ENCODE peak calls at places on chromosome 16, in four cellular contexts. O is cardiac muscle cell, U is thoracic aorta, I is mesendoderm. V is an unnamed sample.
A peak's percentile ranks its signal among the peaks of the same experiment; 100 is the strongest.

GRCh38 chr16:30065943-30066881 is 652 bp downstream of the ALDOA start:
- DNase-seq in O (peak; percentile 72), U (no peak), I (peak; percentile 54), V (no peak)

GRCh38 chr16:84724619-84725307 is 25.0 kb downstream of the USP10 start:
- DNase-seq in O (no peak), U (no peak), I (no peak), V (peak; percentile 35)

GRCh38 chr16:57732011-57732410 is 3.6 kb upstream of the KATNB1 start:
- DNase-seq in O (peak; percentile 69), U (no peak), I (no peak), V (no peak)

GRCh38 chr16:74521691-74522090 is 85.2 kb downstream of the GLG1 start:
- DNase-seq in O (peak; percentile 49), U (no peak), I (peak; percentile 32), V (no peak)

GRCh38 chr16:15990902-15991301 is 41.5 kb downstream of the ABCC1 start:
- DNase-seq in O (no peak), U (no peak), I (no peak), V (no peak)

GRCh38 chr16:8571061-8571596 is 19.2 kb downstream of the TMEM114 start:
- DNase-seq in O (peak; percentile 69), U (no peak), I (peak; percentile 59), V (no peak)

GRCh38 chr16:11800385-11800718 is 3.3 kb upstream of the ZC3H7A start:
- DNase-seq in O (no peak), U (no peak), I (no peak), V (no peak)

GRCh38 chr16:72256398-72257048 is 84.6 kb upstream of the PMFBP1 start:
- DNase-seq in O (peak; percentile 67), U (no peak), I (no peak), V (no peak)

GRCh38 chr16:14172200-14172805 is 101.2 kb downstream of the MRTFB start:
- DNase-seq in O (peak; percentile 74), U (no peak), I (no peak), V (no peak)

GRCh38 chr16:30113031-30113710 is at the start of gene GDPD3:
- DNase-seq in O (no peak), U (no peak), I (no peak), V (no peak)

GRCh38 chr16:60142991-60143705 is 1409.0 kb upstream of the GOT2 start:
- DNase-seq in O (no peak), U (no peak), I (peak; percentile 83), V (no peak)

GRCh38 chr16:15609286-15609649 is 33.7 kb downstream of the MARF1 start:
- DNase-seq in O (peak; percentile 18), U (no peak), I (no peak), V (no peak)

GRCh38 chr16:55372792-55373488 is 48.9 kb downstream of the IRX6 start:
- DNase-seq in O (no peak), U (no peak), I (no peak), V (no peak)

GRCh38 chr16:74563828-74564263 is 43.1 kb downstream of the GLG1 start:
- DNase-seq in O (peak; percentile 50), U (peak; percentile 4), I (peak; percentile 25), V (no peak)

GRCh38 chr16:83733301-83733700 is 74.5 kb upstream of the HSBP1 start:
- DNase-seq in O (peak; percentile 5), U (no peak), I (no peak), V (no peak)

GRCh38 chr16:69889295-69889964 is 61.7 kb upstream of the CLEC18A start:
- DNase-seq in O (no peak), U (no peak), I (peak; percentile 39), V (no peak)

GRCh38 chr16:85602831-85603755 is 10.0 kb upstream of the GSE1 start:
- DNase-seq in O (no peak), U (no peak), I (no peak), V (no peak)

GRCh38 chr16:4511441-4512082 is 27.0 kb downstream of the CDIP1 start:
- DNase-seq in O (peak; percentile 47), U (no peak), I (peak; percentile 86), V (no peak)

GRCh38 chr16:3536271-3536671 is 35.5 kb downstream of the CLUAP1 start:
- DNase-seq in O (peak; percentile 33), U (no peak), I (no peak), V (no peak)

GRCh38 chr16:67163164-67163902 is 1.2 kb upstream of the HSF4 start:
- DNase-seq in O (peak; percentile 56), U (no peak), I (peak; percentile 60), V (no peak)

GRCh38 chr16:75461575-75461974 is 2.9 kb downstream of the TMEM170A start:
- DNase-seq in O (no peak), U (no peak), I (no peak), V (no peak)

GRCh38 chr16:19410435-19411153 is 7.1 kb upstream of the TMC5 start:
- DNase-seq in O (peak; percentile 6), U (no peak), I (peak; percentile 80), V (no peak)

DNA sequence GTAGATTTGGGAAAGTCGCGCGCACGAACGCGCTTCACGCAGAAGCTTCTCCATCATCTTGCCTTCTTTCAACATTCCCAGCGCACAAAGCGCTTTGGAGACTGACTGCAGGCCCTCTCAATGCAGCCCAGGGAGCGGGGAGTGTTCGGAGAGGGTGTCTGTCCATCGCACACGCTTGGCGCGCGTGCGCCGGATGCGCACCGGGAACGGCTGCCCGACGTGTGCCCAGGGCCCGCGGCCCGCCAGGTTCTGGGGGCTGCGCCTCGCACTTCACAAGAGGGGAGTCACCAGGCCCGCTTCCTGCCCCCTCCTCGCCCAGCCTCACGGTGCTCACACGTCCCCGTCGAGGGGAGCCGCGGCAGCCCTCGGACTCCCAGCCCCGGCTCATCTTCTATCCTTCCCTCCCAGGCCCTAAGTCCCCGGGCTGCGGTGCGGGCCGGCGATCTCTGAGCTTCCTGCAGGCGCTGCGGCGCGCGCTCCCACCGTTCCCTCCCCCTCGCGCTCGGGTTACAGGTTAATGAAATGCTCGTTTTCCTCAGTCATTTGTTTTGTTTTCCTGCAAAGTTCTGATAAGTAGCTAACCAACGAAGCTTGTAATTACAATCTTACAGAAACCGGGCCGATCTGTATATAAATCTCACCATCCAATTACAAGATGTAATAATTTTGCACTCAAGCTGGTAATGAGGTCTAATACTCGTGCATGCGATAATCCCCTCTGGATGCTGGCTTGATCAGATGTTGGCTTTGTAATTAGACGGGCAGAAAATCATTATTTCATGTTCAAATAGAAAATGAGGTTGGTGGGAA is 2.9 kb upstream of the IRX3 start:
- DNase-seq in O (peak; percentile 12), U (no peak), I (peak; percentile 69), V (no peak)
- H3K4me3 ChIP-seq in O (peak overlapping the region; percentile 24), U (no peak overlapping the region), I (no peak overlapping the region), V (no peak overlapping the region)

GRCh38 chr16:31473300-31474052 is 1.5 kb downstream of the TGFB1I1 start:
- DNase-seq in O (no peak), U (no peak), I (no peak), V (no peak)
- H3K4me3 ChIP-seq in O (no peak overlapping the region), U (peak overlapping the region; percentile 100), I (no peak overlapping the region), V (no peak overlapping the region)

GRCh38 chr16:24826096-24826690 is 19.6 kb upstream of the SLC5A11 start:
- DNase-seq in O (no peak), U (no peak), I (no peak), V (no peak)
- H3K4me3 ChIP-seq in O (no peak overlapping the region), U (no peak overlapping the region), I (no peak overlapping the region), V (no peak overlapping the region)

DNA sequence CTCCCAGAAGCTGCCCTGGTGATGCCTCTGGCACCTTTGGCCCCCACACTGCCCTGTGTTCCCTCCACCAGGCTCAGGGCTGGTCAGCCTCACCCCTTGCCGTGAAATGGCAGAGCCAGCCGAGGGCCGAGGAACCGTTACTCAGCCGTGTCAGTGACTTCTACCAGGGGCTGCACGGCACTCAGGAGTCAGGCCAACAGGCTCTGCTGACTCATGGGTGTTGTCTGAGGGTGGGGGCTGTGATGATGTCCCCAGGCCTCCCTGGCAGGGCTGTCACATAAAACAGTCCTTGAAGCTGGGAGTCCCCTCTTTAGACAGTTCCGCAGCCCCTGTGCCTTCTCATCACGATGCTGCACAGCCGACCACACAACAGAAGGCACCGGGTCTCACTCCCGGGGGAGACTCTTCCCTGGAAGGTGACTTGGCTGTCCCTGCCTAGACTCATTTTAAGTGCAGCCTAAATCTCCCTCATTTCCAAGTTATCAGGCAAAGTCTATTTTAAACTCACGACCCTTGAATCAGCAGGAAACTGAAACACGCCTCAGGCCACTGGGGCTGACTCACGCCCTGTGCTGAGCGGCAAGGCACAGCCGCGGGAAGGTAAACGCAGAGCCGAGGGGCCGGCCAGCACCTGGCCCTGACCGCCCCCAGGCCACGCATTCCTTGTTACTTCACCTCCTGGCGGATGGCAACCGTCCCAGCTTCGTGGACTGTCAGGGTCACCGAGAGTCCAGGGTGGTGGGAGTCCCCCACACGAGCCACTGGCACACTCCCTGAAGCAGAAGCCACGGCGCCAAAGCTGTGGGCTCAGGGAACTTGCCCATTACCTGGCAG is 102.6 kb downstream of the ZNF778 start:
- DNase-seq in O (peak; percentile 71), U (peak; percentile 64), I (peak; percentile 83), V (no peak)
- H3K4me3 ChIP-seq in O (no peak overlapping the region), U (peak overlapping the region; percentile 49), I (no peak overlapping the region), V (no peak overlapping the region)

DNA sequence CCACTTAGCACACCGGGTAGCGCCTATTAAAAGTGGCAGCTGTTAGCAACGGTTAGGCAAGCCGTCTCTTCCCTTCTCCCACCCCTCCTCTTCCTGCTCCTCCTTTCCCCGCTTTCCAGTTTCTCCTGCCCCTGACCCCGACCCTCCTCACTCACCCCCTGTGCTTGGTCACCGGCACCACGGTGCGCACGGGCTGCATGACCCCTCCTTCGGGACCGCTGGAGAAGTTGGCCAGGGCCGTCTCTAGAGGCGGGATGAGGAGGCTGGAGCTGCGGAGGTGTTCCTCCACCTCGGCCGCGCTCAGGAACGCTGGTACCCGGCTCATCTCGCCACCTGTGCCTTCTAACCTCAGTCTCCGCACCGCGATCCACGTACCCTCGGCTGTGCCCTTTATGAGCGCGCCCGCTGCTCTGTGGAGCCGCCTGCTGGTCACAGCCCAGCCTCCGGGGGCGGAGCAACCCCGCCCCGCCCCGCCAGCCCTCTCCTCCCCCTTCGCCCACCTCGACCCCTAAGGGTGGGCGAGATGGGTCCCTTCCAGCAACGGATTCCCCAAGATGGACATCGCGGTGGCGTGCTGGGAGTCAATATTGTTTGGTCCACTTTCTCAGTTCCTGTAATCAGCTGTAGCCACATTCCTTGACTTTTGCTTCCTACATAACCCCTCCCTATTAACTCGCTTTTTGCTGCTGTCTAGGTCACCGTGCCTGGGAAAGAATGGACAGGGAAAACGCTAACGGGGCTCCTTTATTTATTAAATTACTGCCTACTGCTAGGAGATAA is at the start of gene CRYM:
- DNase-seq in O (peak; percentile 39), U (no peak), I (peak; percentile 68), V (no peak)
- H3K4me3 ChIP-seq in O (peak within 1 kb of the TSS; percentile 31), U (peak within 1 kb of the TSS; percentile 75), I (peak within 1 kb of the TSS; percentile 9), V (peak within 1 kb of the TSS; percentile 15)

DNA sequence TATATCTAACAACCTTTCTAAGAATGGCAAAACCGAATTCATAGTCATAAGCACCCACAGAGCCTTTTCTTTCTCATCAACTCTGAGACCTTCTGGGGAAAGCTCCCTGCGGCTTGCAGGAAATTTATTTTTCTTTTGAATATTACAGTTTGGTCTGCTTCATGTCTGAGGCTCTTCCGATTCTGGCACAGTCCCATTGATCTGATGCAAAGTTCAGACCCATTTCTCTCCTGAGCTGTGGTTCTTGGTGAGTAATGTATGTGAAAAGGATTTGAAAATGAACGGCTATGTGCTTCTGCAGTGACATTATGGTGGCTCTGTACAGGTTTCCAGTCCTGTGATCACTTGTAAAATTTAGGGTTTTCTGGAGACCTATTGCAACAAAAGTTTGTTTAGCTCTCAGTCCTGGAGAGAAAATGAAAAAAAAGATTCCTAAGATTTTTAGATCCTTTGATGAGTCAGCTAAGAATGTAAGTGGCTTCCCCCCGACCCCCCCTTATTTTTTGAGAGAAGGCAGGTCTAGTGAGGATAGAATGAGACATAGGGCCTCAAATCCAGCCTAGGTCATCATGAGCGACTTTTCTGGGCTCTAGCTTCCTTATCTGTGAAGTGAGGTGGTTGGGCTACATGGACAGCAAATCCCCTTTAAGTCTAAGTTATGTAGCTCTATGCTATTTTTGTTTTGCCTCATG is 4.6 kb downstream of the GAN start:
- DNase-seq in O (peak; percentile 53), U (no peak), I (peak; percentile 65), V (no peak)
- H3K4me3 ChIP-seq in O (peak overlapping the region; percentile 1), U (no peak overlapping the region), I (no peak overlapping the region), V (no peak overlapping the region)

V was measured in Jurkat, Clone E6-1.